ENCODE peak calls at places on chromosomes 5 and 9, in eight cellular contexts. K is brain microvascular endothelial cell, B is NCI-H1694 treated with DMSO at 0.1 percent for 48 hours, Z is WERI-Rb-1, L is fibroblast of the aortic adventitia, C is kidney, A is glutamatergic neuron, O is fibroblast of mammary gland. V is an unnamed sample.

GRCh38 chr5:57889558-57889957 is 406.9 kb upstream of the ACTBL2 start:
- DNase-seq in A (no peak), B (no peak), K (peak), O (peak), C (no peak), Z (peak), L (peak), V (no peak)

GRCh38 chr9:111965566-111966019 is 69.0 kb downstream of the UGCG start:
- DNase-seq in K (peak), Z (no peak), B (no peak), A (no peak), C (no peak), L (peak), O (peak), V (no peak)

GRCh38 chr5:108093186-108093585 is 288.7 kb downstream of the FBXL17 start:
- DNase-seq in A (no peak), L (peak), B (peak), O (peak), K (no peak), C (no peak), Z (no peak), V (no peak)

GRCh38 chr5:13930721-13931246 is 13.7 kb downstream of the DNAH5 start:
- DNase-seq in O (no peak), B (peak), C (no peak), L (no peak), Z (no peak), A (no peak), K (no peak), V (peak)

GRCh38 chr5:112693301-112693700 is 44.4 kb upstream of the APC start:
- DNase-seq in K (no peak), B (no peak), Z (no peak), L (no peak), C (no peak), A (no peak), O (no peak), V (no peak)

GRCh38 chr5:132498686-132499271 is 8.2 kb upstream of the IRF1 start:
- DNase-seq in K (no peak), C (no peak), O (no peak), B (no peak), Z (no peak), A (no peak), L (no peak), V (no peak)

GRCh38 chr5:56833325-56833724 is 18.0 kb downstream of the MAP3K1 start:
- DNase-seq in C (no peak), K (no peak), L (no peak), B (no peak), O (no peak), Z (peak), A (no peak), V (no peak)

GRCh38 chr9:87193151-87193550 is 245.8 kb upstream of the GAS1 start:
- DNase-seq in Z (no peak), B (no peak), K (no peak), A (no peak), O (peak), L (no peak), C (no peak), V (no peak)

GRCh38 chr5:58871648-58872242 is 288.9 kb downstream of the RAB3C start:
- DNase-seq in Z (no peak), K (peak), B (peak), O (peak), L (peak), C (no peak), A (no peak), V (no peak)

GRCh38 chr5:37757980-37758582 is 81.8 kb downstream of the GDNF start:
- DNase-seq in L (no peak), O (peak), K (no peak), B (no peak), C (no peak), A (no peak), Z (no peak), V (no peak)

GRCh38 chr5:132269635-132270344 is 12.3 kb downstream of the PDLIM4 start:
- DNase-seq in K (no peak), C (no peak), B (no peak), A (no peak), L (no peak), Z (no peak), O (no peak), V (no peak)

GRCh38 chr5:159897786-159898393 is 18.4 kb upstream of the ADRA1B start:
- DNase-seq in O (no peak), A (no peak), Z (no peak), B (no peak), C (no peak), L (no peak), K (no peak), V (no peak)

GRCh38 chr9:121895836-121896544 is 197.1 kb downstream of the TTLL11 start:
- DNase-seq in B (peak), C (no peak), K (no peak), Z (no peak), A (no peak), O (peak), L (peak), V (no peak)

GRCh38 chr9:98783518-98784226 is 12.7 kb downstream of the ANKS6 start:
- DNase-seq in C (peak), O (no peak), L (no peak), K (no peak), Z (no peak), A (no peak), B (no peak), V (no peak)

GRCh38 chr5:143386725-143387124 is 16.8 kb downstream of the NR3C1 start:
- DNase-seq in Z (no peak), A (no peak), B (no peak), L (peak), C (no peak), K (peak), O (peak), V (no peak)

GRCh38 chr9:116323012-116323411 is 169.4 kb downstream of the PAPPA start:
- DNase-seq in A (no peak), L (no peak), K (no peak), C (no peak), O (no peak), Z (no peak), B (no peak), V (no peak)

GRCh38 chr5:176534640-176535039 is 2.6 kb downstream of the RNF44 start:
- DNase-seq in K (no peak), O (no peak), Z (no peak), B (no peak), C (peak), L (no peak), A (no peak), V (no peak)

V was measured in NCI-H524 treated with DMSO at 0.1 percent for 48 hours.